ENCODE peak calls at places on chromosomes 2 and 18, in six cellular contexts. R, I, L, O, M and P are unnamed samples.

GRCh38 chr2:215833531-215834162 is 179.7 kb downstream of the MREG start:
- DNase-seq in R (no peak), I (no peak), L (peak), O (peak), M (no peak), P (peak)

GRCh38 chr2:15768142-15769088 is 171.9 kb upstream of the MYCN start:
- DNase-seq in R (no peak), I (no peak), L (no peak), O (no peak), M (no peak), P (no peak)

GRCh38 chr2:128687551-128687945 is 368.9 kb upstream of the HS6ST1 start:
- DNase-seq in R (no peak), I (no peak), L (no peak), O (no peak), M (no peak), P (no peak)

GRCh38 chr2:205903549-205904129 is 182.3 kb downstream of the INO80D start:
- DNase-seq in R (no peak), I (peak), L (peak), O (peak), M (no peak), P (peak)

GRCh38 chr2:198203306-198203705 is 398.9 kb downstream of the PLCL1 start:
- DNase-seq in R (no peak), I (no peak), L (no peak), O (no peak), M (no peak), P (no peak)

GRCh38 chr2:101188683-101189405 is 37.7 kb upstream of the TBC1D8 start:
- DNase-seq in R (no peak), I (peak), L (peak), O (no peak), M (no peak), P (peak)

GRCh38 chr2:152647417-152648010 is 69.7 kb downstream of the PRPF40A start:
- DNase-seq in R (no peak), I (no peak), L (no peak), O (no peak), M (no peak), P (no peak)

GRCh38 chr2:68505603-68506159 is 38.3 kb downstream of the APLF start:
- DNase-seq in R (no peak), I (no peak), L (no peak), O (no peak), M (no peak), P (no peak)

GRCh38 chr2:150859162-150859561 is 371.7 kb upstream of the RND3 start:
- DNase-seq in R (no peak), I (no peak), L (no peak), O (no peak), M (no peak), P (no peak)

GRCh38 chr18:7721532-7721931 is 154.4 kb downstream of the PTPRM start:
- DNase-seq in R (no peak), I (no peak), L (no peak), O (no peak), M (no peak), P (no peak)

GRCh38 chr18:7725473-7725872 is 158.4 kb downstream of the PTPRM start:
- DNase-seq in R (no peak), I (no peak), L (no peak), O (no peak), M (no peak), P (no peak)

GRCh38 chr18:7723558-7723957 is 156.4 kb downstream of the PTPRM start:
- DNase-seq in R (no peak), I (no peak), L (no peak), O (no peak), M (no peak), P (no peak)

GRCh38 chr18:7720395-7720794 is 153.3 kb downstream of the PTPRM start:
- DNase-seq in R (no peak), I (no peak), L (no peak), O (no peak), M (no peak), P (no peak)

DNA sequence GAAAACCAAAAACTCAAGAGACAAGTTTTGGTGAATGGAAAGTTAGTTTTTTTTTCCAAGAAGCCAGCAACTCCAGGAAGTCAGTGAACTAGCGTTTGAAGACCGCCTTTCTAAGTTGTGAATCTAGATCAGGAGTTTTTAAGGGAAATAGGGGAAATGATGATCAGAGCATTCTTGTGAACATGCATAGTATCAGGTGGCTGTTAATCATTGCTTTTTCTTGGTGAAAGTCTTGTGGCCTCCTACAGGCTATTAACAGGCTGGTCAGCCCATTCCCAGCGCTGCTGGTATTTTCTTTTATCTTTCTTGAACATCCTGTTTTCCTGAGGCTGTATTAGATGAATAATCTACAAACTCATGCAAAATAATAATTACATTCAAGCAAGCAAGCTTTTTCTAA is 155.8 kb downstream of the PTPRM start:
- DNase-seq in R (no peak), I (no peak), L (no peak), O (no peak), M (no peak), P (no peak)
- TF ChIP-seq GABPA in R (no peak), I (no peak), L (no peak), O (no peak), M (no peak), P (no peak)

DNA sequence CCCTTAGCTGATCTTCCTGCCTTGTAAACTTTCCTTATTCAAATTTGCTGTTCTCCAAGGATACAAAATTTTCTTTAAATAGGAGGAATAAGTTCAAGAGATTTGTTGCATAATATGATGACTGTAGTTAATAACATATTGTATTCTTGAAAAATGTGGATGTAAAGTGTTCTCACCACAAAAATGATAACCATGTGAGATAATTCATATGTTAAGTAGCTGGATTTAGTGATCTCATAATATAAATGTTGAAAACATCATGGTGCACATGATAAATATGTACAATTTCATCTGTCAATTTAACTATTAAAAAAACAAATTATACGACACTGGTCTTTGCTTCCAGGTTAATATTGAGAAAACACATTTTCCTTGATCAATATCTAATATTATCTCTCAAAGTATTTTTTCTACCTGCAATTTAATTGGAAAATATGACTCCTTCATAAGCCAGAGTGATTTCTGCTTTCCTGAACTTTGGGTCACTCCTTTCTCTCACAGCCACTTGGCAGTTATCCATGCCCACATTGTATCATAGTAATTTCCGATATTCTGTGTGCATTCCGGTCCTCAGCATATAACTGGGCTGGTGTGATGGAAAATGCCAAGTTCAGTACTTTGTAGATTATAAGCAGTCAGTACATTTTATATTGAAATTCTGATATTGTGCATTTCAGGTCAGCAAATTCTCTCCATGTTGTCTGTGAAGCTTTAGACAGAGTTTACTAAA is 152.6 kb downstream of the GULP1 start:
- DNase-seq in R (no peak), I (no peak), L (no peak), O (no peak), M (no peak), P (no peak)
- TF ChIP-seq GABPA in R (no peak), I (no peak), L (no peak), O (no peak), M (no peak), P (no peak)

GRCh38 chr2:28355521-28356094 is 37.0 kb upstream of the FOSL2 start:
- DNase-seq in R (no peak), I (peak), L (peak), O (no peak), M (no peak), P (peak)
- TF ChIP-seq GABPA in R (no peak), I (no peak), L (no peak), O (no peak), M (no peak), P (no peak)

GRCh38 chr18:21741511-21742322 is 1.1 kb downstream of the MIB1 start:
- DNase-seq in R (no peak), I (peak), L (no peak), O (no peak), M (no peak), P (no peak)
- TF ChIP-seq GABPA in R (no peak), I (no peak), L (no peak), O (no peak), M (no peak), P (no peak)

DNA sequence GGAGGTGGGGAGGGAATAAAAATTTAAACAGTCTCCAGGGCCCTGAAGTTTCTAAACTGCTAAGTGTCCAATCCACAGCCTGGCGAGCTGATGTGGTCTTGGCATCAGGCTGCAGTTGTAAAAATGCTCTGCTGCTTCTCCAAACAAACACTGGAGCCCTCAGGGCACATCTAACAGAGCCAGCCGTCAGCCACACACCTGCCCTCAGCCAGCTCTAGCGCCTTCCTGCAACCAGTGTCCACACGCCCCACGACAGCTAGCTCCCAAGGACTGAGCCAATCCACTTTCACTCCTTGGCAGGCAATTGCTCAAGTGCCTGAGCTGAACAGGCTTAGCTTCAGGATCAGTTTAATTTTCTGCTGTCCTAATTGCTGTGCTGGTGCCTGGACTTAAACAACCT is 446.4 kb upstream of the RAB12 start:
- DNase-seq in R (no peak), I (no peak), L (no peak), O (no peak), M (no peak), P (no peak)
- TF ChIP-seq GABPA in R (no peak), I (no peak), L (no peak), O (no peak), M (no peak), P (no peak)

GRCh38 chr2:207765541-207765940 is 4.2 kb downstream of the FZD5 start:
- DNase-seq in R (no peak), I (no peak), L (peak), O (no peak), M (no peak), P (peak)
- TF ChIP-seq GABPA in R (no peak), I (no peak), L (no peak), O (no peak), M (no peak), P (no peak)